ENCODE peak calls at places on chromosome 7, in four cellular contexts. Y, W, F and Q are unnamed samples.

GRCh38 chr7:154905615-154906014 is 97.3 kb downstream of the PAXIP1 start:
- DNase-seq in F (no peak), W (no peak), Y (no peak), Q (no peak)

GRCh38 chr7:132430466-132430862 is 145.8 kb downstream of the PLXNA4 start:
- DNase-seq in F (no peak), W (no peak), Y (no peak), Q (no peak)

GRCh38 chr7:17493451-17493850 is 195.0 kb downstream of the AHR start:
- DNase-seq in W (no peak), Y (no peak), F (no peak), Q (no peak)

GRCh38 chr7:75772081-75773077 is at the start of gene CCL26:
- DNase-seq in F (peak; percentile 25), W (no peak), Y (no peak), Q (peak; percentile 71)

GRCh38 chr7:101553018-101553770 is 75.9 kb downstream of the MYL10 start:
- DNase-seq in F (no peak), W (no peak), Y (peak; percentile 50), Q (no peak)

GRCh38 chr7:106397994-106398393 is 113.2 kb upstream of the NAMPT start:
- DNase-seq in F (no peak), Y (no peak), W (no peak), Q (no peak)

GRCh38 chr7:34277016-34277800 is 371.9 kb downstream of the BMPER start:
- DNase-seq in W (no peak), F (no peak), Y (no peak), Q (no peak)

GRCh38 chr7:6395898-6396582 is 51.7 kb downstream of the DAGLB start:
- DNase-seq in W (no peak), Y (no peak), F (no peak), Q (no peak)

GRCh38 chr7:158301221-158301620 is 286.4 kb downstream of the PTPRN2 start:
- DNase-seq in Y (no peak), F (no peak), W (no peak), Q (no peak)

GRCh38 chr7:21013765-21014502 is 227.2 kb upstream of the SP8 start:
- DNase-seq in W (no peak), F (no peak), Y (no peak), Q (no peak)

GRCh38 chr7:55476071-55476803 is 96.1 kb downstream of the VOPP1 start:
- DNase-seq in F (no peak), Y (no peak), W (no peak), Q (no peak)

GRCh38 chr7:131522325-131522920 is 34.0 kb downstream of the PODXL start:
- DNase-seq in F (no peak), Y (no peak), W (no peak), Q (no peak)

GRCh38 chr7:45704683-45705016 is 130.5 kb downstream of the ADCY1 start:
- DNase-seq in W (no peak), Y (no peak), F (no peak), Q (no peak)

GRCh38 chr7:55538538-55538937 is 33.8 kb downstream of the VOPP1 start:
- DNase-seq in W (no peak), Y (no peak), F (no peak), Q (no peak)

GRCh38 chr7:7870590-7870989 is 98.0 kb upstream of the GLCCI1 start:
- DNase-seq in F (no peak), Y (no peak), W (no peak), Q (no peak)

GRCh38 chr7:71683382-71683781 is 551.4 kb downstream of the GALNT17 start:
- DNase-seq in W (no peak), Y (no peak), F (no peak), Q (no peak)

GRCh38 chr7:47763063-47763974 is 181.4 kb upstream of the TNS3 start:
- DNase-seq in W (no peak), F (peak; percentile 96), Y (peak; percentile 80), Q (peak; percentile 100)

GRCh38 chr7:141231018-141231792 is 157.3 kb downstream of the TMEM178B start:
- DNase-seq in W (peak; percentile 21), Y (peak; percentile 72), F (no peak), Q (peak; percentile 28)

GRCh38 chr7:108001759-108002725 is 919 bp downstream of the LAMB1 start:
- DNase-seq in F (no peak), W (no peak), Y (peak; percentile 95), Q (no peak)

GRCh38 chr7:4068286-4068685 is 613.8 kb upstream of the FOXK1 start:
- DNase-seq in Y (no peak), W (no peak), F (no peak), Q (no peak)

GRCh38 chr7:132440126-132440525 is 136.1 kb downstream of the PLXNA4 start:
- DNase-seq in Y (no peak), F (no peak), W (no peak), Q (no peak)

GRCh38 chr7:151696738-151697514 is 177.2 kb upstream of the RHEB start:
- DNase-seq in Y (peak; percentile 73), F (no peak), W (no peak), Q (peak; percentile 19)

GRCh38 chr7:71974611-71975010 is 437.5 kb downstream of the CALN1 start:
- DNase-seq in W (no peak), F (no peak), Y (no peak), Q (no peak)

GRCh38 chr7:972110-972509 is 3.2 kb downstream of the COX19 start:
- DNase-seq in F (no peak), W (no peak), Y (no peak), Q (no peak)

GRCh38 chr7:28688651-28689050 is 269.5 kb downstream of the TRIL start:
- DNase-seq in F (no peak), Y (no peak), W (no peak), Q (no peak)

GRCh38 chr7:51019891-51020855 is 237.5 kb upstream of the GRB10 start:
- DNase-seq in Y (no peak), W (no peak), F (no peak), Q (no peak)

GRCh38 chr7:34153680-34154270 is 248.4 kb downstream of the BMPER start:
- DNase-seq in Y (no peak), W (no peak), F (no peak), Q (no peak)

GRCh38 chr7:8277394-8277982 is 15.5 kb upstream of the ICA1 start:
- DNase-seq in W (no peak), F (peak; percentile 24), Y (no peak), Q (peak; percentile 29)

GRCh38 chr7:74417419-74417971 is 36.2 kb upstream of the GTF2IRD1 start:
- DNase-seq in F (peak; percentile 77), W (peak; percentile 44), Y (peak; percentile 97), Q (peak; percentile 56)

DNA sequence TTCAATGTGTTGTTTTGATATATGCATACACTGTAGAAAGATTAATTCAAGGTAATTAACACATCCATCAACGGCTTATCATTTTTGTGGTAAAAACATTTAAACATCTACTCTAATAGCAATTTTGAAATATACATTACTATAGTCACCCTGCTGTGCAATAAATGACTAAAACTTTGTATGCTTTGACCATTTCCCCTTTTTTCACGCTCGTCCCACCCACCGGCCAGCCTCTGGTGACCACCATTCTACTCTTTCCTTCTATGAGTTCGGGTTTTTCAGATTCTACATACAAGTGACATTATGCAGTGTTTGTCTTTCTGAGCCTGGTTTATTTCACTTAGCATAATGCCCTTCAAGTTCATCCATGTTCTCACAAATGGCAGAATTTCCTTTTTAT is 21.3 kb downstream of the CYCS start:
- DNase-seq in W (no peak), F (no peak), Y (no peak), Q (no peak)
- TF ChIP-seq SIN3A in W (no peak), F (no peak), Y (no peak), Q (no peak)

GRCh38 chr7:128231021-128231420 is 10.1 kb upstream of the LEP start:
- DNase-seq in Y (no peak), W (no peak), F (no peak), Q (no peak)
- TF ChIP-seq SIN3A in Y (no peak), W (no peak), F (no peak), Q (no peak)

GRCh38 chr7:117741962-117742361 is 131.3 kb downstream of the CTTNBP2 start:
- DNase-seq in F (no peak), W (no peak), Y (no peak), Q (no peak)
- TF ChIP-seq SIN3A in F (no peak), W (no peak), Y (no peak), Q (no peak)

GRCh38 chr7:52685351-52685750 is 350.1 kb upstream of the POM121L12 start:
- DNase-seq in W (no peak), F (no peak), Y (no peak), Q (no peak)
- TF ChIP-seq SIN3A in W (no peak), F (no peak), Y (no peak), Q (no peak)

DNA sequence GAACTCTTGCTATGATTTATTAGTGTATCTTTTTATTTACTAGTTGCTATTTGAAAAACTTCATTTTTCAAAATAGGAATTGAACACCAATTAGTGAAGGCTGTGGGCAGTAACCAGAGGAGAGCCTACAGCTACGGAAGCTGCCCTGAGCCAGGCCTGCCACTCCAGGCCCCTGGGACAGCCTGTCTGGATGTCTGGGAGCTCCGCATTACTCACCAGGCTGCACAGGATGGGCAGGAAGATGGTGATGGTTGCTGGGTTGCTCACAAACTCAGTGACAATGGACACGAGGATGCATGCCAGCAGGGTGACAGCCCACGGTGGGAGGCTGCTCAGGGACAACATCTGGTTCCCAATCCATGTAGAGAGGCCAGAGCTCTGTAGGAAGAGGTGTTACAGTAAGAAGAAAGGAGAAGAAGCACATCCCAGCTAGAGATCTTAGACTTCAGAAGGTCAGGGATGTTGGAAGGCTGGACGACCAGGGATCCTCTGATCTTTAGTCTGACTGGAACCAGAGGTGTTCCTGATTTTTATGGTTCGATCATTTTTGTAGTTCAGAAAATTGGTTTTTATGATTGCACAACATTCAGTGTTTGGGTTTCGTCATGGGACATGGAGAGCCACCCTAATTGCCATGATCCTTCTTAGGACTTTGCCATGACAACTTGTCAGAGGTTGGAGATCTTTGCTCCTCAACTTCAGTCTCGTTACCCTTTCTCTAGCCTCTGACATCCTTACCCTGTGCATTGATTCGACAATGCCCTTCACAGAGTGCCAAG is 23.2 kb downstream of the STMP1 start:
- DNase-seq in W (no peak), F (no peak), Y (no peak), Q (no peak)
- TF ChIP-seq SIN3A in W (no peak), F (no peak), Y (no peak), Q (no peak)